ENCODE peak calls at places on chromosomes 6 and 20, in nine cellular contexts. One of them, this sample, is unnamed. For H3K4me1, the result is how much of the 10 kb centered on the place peaks cover.

GRCh38 chr6:169131356-169131755 is 122.3 kb downstream of the THBS2 start:
- DNase-seq in CD8-positive, alpha-beta memory T cell: no peak
- DNase-seq in tibial nerve: no peak
- DNase-seq in kidney: no peak
- DNase-seq in cardiac muscle cell: no peak
- DNase-seq in psoas muscle: no peak
- DNase-seq in ovary: no peak
- DNase-seq in A673: no peak
- DNase-seq in lung: no peak
- DNase-seq in this sample: no peak

GRCh38 chr6:121223212-121223611 is 111.1 kb downstream of the TBC1D32 start:
- DNase-seq in CD8-positive, alpha-beta memory T cell: no peak
- DNase-seq in tibial nerve: no peak
- DNase-seq in kidney: no peak
- DNase-seq in cardiac muscle cell: no peak
- DNase-seq in psoas muscle: no peak
- DNase-seq in ovary: no peak
- DNase-seq in A673: no peak
- DNase-seq in lung: no peak
- DNase-seq in this sample: no peak

GRCh38 chr6:15088904-15089568 is 156.8 kb upstream of the JARID2 start:
- DNase-seq in CD8-positive, alpha-beta memory T cell: no peak
- DNase-seq in tibial nerve: no peak
- DNase-seq in kidney: no peak
- DNase-seq in cardiac muscle cell: no peak
- DNase-seq in psoas muscle: no peak
- DNase-seq in ovary: no peak
- DNase-seq in A673: no peak
- DNase-seq in lung: no peak
- DNase-seq in this sample: no peak

GRCh38 chr20:46199198-46199597 is 81.1 kb downstream of the CD40 start:
- DNase-seq in CD8-positive, alpha-beta memory T cell: no peak
- DNase-seq in tibial nerve: no peak
- DNase-seq in kidney: no peak
- DNase-seq in cardiac muscle cell: peak
- DNase-seq in psoas muscle: no peak
- DNase-seq in ovary: no peak
- DNase-seq in A673: peak
- DNase-seq in lung: no peak
- DNase-seq in this sample: no peak

GRCh38 chr20:3747471-3747870 is 15.0 kb downstream of the HSPA12B start:
- DNase-seq in CD8-positive, alpha-beta memory T cell: no peak
- DNase-seq in tibial nerve: no peak
- DNase-seq in kidney: no peak
- DNase-seq in cardiac muscle cell: no peak
- DNase-seq in psoas muscle: no peak
- DNase-seq in ovary: no peak
- DNase-seq in A673: no peak
- DNase-seq in lung: no peak
- DNase-seq in this sample: no peak

GRCh38 chr6:11245406-11245990 is 13.0 kb upstream of the NEDD9 start:
- DNase-seq in CD8-positive, alpha-beta memory T cell: no peak
- DNase-seq in tibial nerve: no peak
- DNase-seq in kidney: no peak
- DNase-seq in cardiac muscle cell: no peak
- DNase-seq in psoas muscle: no peak
- DNase-seq in ovary: no peak
- DNase-seq in A673: no peak
- DNase-seq in lung: no peak
- DNase-seq in this sample: no peak

GRCh38 chr6:160789263-160790027 is 87.4 kb downstream of the PLG start:
- DNase-seq in CD8-positive, alpha-beta memory T cell: no peak
- DNase-seq in tibial nerve: no peak
- DNase-seq in kidney: no peak
- DNase-seq in cardiac muscle cell: no peak
- DNase-seq in psoas muscle: no peak
- DNase-seq in ovary: no peak
- DNase-seq in A673: no peak
- DNase-seq in lung: no peak
- DNase-seq in this sample: peak

GRCh38 chr6:20454201-20454824 is 52.6 kb downstream of the E2F3 start:
- DNase-seq in CD8-positive, alpha-beta memory T cell: peak
- DNase-seq in tibial nerve: no peak
- DNase-seq in kidney: no peak
- DNase-seq in cardiac muscle cell: no peak
- DNase-seq in psoas muscle: no peak
- DNase-seq in ovary: no peak
- DNase-seq in A673: no peak
- DNase-seq in lung: no peak
- DNase-seq in this sample: no peak

GRCh38 chr6:92497281-92497680 is 922.1 kb downstream of the EPHA7 start:
- DNase-seq in CD8-positive, alpha-beta memory T cell: no peak
- DNase-seq in tibial nerve: no peak
- DNase-seq in kidney: no peak
- DNase-seq in cardiac muscle cell: no peak
- DNase-seq in psoas muscle: no peak
- DNase-seq in ovary: no peak
- DNase-seq in A673: no peak
- DNase-seq in lung: no peak
- DNase-seq in this sample: no peak

GRCh38 chr6:5151955-5152401 is 66.8 kb downstream of the PPP1R3G start:
- DNase-seq in CD8-positive, alpha-beta memory T cell: no peak
- DNase-seq in tibial nerve: no peak
- DNase-seq in kidney: no peak
- DNase-seq in cardiac muscle cell: no peak
- DNase-seq in psoas muscle: no peak
- DNase-seq in ovary: no peak
- DNase-seq in A673: no peak
- DNase-seq in lung: no peak
- DNase-seq in this sample: no peak

GRCh38 chr6:155254139-155254538 is 9.7 kb upstream of the CLDN20 start:
- DNase-seq in CD8-positive, alpha-beta memory T cell: no peak
- DNase-seq in tibial nerve: no peak
- DNase-seq in kidney: no peak
- DNase-seq in cardiac muscle cell: no peak
- DNase-seq in psoas muscle: no peak
- DNase-seq in ovary: no peak
- DNase-seq in A673: no peak
- DNase-seq in lung: no peak
- DNase-seq in this sample: no peak

GRCh38 chr20:21048841-21049273 is 57.3 kb downstream of the LINC00237 start:
- DNase-seq in CD8-positive, alpha-beta memory T cell: peak
- DNase-seq in tibial nerve: no peak
- DNase-seq in kidney: no peak
- DNase-seq in cardiac muscle cell: peak
- DNase-seq in psoas muscle: peak
- DNase-seq in ovary: no peak
- DNase-seq in A673: peak
- DNase-seq in lung: no peak
- DNase-seq in this sample: peak

GRCh38 chr20:36542019-36542488 is 735 bp downstream of the MYL9 start:
- DNase-seq in CD8-positive, alpha-beta memory T cell: no peak
- DNase-seq in tibial nerve: no peak
- DNase-seq in kidney: no peak
- DNase-seq in cardiac muscle cell: peak
- DNase-seq in psoas muscle: peak
- DNase-seq in ovary: peak
- DNase-seq in A673: no peak
- DNase-seq in lung: no peak
- DNase-seq in this sample: no peak

GRCh38 chr6:52670502-52671409 is at the start of gene TMEM14A:
- DNase-seq in CD8-positive, alpha-beta memory T cell: peak
- DNase-seq in tibial nerve: peak
- DNase-seq in kidney: peak
- DNase-seq in cardiac muscle cell: peak
- DNase-seq in psoas muscle: peak
- DNase-seq in ovary: peak
- DNase-seq in A673: peak
- DNase-seq in lung: peak
- DNase-seq in this sample: peak

GRCh38 chr6:54267798-54268197 is 40.4 kb upstream of the TINAG start:
- DNase-seq in CD8-positive, alpha-beta memory T cell: no peak
- DNase-seq in tibial nerve: no peak
- DNase-seq in kidney: no peak
- DNase-seq in cardiac muscle cell: peak
- DNase-seq in psoas muscle: no peak
- DNase-seq in ovary: no peak
- DNase-seq in A673: peak
- DNase-seq in lung: peak
- DNase-seq in this sample: no peak

GRCh38 chr6:56382416-56382940 is 135.1 kb upstream of the COL21A1 start:
- DNase-seq in CD8-positive, alpha-beta memory T cell: no peak
- DNase-seq in tibial nerve: no peak
- DNase-seq in kidney: no peak
- DNase-seq in cardiac muscle cell: no peak
- DNase-seq in psoas muscle: no peak
- DNase-seq in ovary: no peak
- DNase-seq in A673: no peak
- DNase-seq in lung: no peak
- DNase-seq in this sample: no peak

GRCh38 chr20:50338479-50339195 is 148.0 kb downstream of the CEBPB start:
- DNase-seq in CD8-positive, alpha-beta memory T cell: peak
- DNase-seq in tibial nerve: no peak
- DNase-seq in kidney: no peak
- DNase-seq in cardiac muscle cell: peak
- DNase-seq in psoas muscle: no peak
- DNase-seq in ovary: no peak
- DNase-seq in A673: no peak
- DNase-seq in lung: no peak
- DNase-seq in this sample: no peak

DNA sequence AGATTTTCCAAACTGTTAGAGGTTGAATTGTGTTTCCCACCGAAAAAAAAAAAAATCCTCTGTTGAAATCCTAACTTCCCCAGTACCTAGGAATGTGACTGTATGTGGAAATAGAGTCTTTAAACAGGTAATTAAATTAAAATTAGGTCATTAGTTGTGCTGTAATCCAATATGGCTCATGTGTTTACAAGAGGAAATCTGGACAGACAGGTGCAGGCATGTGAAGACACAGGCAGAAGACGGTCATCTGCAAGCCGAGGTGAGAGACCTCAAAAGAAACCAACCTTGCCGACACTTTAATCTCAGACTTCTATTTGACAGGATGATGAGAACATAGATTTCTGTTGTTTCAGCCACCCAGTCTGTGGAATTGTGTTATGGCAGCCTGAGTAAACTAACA is 28.6 kb upstream of the EZR start:
- DNase-seq in CD8-positive, alpha-beta memory T cell: no peak
- DNase-seq in tibial nerve: no peak
- DNase-seq in kidney: no peak
- DNase-seq in cardiac muscle cell: no peak
- DNase-seq in psoas muscle: no peak
- DNase-seq in ovary: no peak
- DNase-seq in A673: no peak
- DNase-seq in lung: no peak
- DNase-seq in this sample: no peak
- H3K4me3 ChIP-seq in CD8-positive, alpha-beta memory T cell: no peak
- H3K4me3 ChIP-seq in tibial nerve: no peak
- H3K4me3 ChIP-seq in kidney: no peak
- H3K4me3 ChIP-seq in cardiac muscle cell: no peak
- H3K4me3 ChIP-seq in psoas muscle: no peak
- H3K4me3 ChIP-seq in ovary: no peak
- H3K4me3 ChIP-seq in A673: no peak
- H3K4me3 ChIP-seq in lung: no peak
- H3K4me3 ChIP-seq in this sample: no peak

GRCh38 chr6:43669050-43669921 is 18.3 kb downstream of the MRPS18A start:
- DNase-seq in CD8-positive, alpha-beta memory T cell: no peak
- DNase-seq in tibial nerve: peak
- DNase-seq in kidney: no peak
- DNase-seq in cardiac muscle cell: peak
- DNase-seq in psoas muscle: peak
- DNase-seq in ovary: peak
- DNase-seq in A673: no peak
- DNase-seq in lung: no peak
- DNase-seq in this sample: no peak
- H3K4me1 ChIP-seq in CD8-positive, alpha-beta memory T cell: under half
- H3K4me1 ChIP-seq in tibial nerve: half or more
- H3K4me1 ChIP-seq in kidney: under half
- H3K4me1 ChIP-seq in cardiac muscle cell: under half
- H3K4me1 ChIP-seq in psoas muscle: half or more
- H3K4me1 ChIP-seq in ovary: under half
- H3K4me1 ChIP-seq in A673: under half
- H3K4me1 ChIP-seq in lung: under half
- H3K4me1 ChIP-seq in this sample: under half

DNA sequence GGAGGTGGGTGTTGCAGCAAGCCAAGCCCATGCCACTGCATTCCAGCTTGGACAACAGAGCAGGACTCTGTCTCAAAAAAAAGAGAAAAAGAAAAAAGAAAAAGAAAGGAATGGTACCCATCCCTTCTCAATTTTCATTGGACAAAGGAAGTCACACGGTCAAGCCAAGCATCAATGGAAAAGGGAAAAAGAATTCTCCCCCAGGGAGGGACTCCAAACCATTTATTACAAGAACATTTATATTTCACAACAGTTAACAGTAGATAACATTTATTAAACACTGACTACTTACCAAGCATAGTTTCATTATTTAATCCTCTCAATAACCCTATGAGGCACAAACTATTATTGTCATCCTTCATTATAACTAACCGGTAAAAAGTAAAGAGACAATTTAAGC is 6.6 kb upstream of the KIF13A start:
- DNase-seq in CD8-positive, alpha-beta memory T cell: no peak
- DNase-seq in tibial nerve: no peak
- DNase-seq in kidney: no peak
- DNase-seq in cardiac muscle cell: no peak
- DNase-seq in psoas muscle: no peak
- DNase-seq in ovary: no peak
- DNase-seq in A673: no peak
- DNase-seq in lung: no peak
- DNase-seq in this sample: no peak
- H3K27ac ChIP-seq in CD8-positive, alpha-beta memory T cell: no peak
- H3K27ac ChIP-seq in tibial nerve: peak
- H3K27ac ChIP-seq in kidney: no peak
- H3K27ac ChIP-seq in cardiac muscle cell: no peak
- H3K27ac ChIP-seq in psoas muscle: no peak
- H3K27ac ChIP-seq in ovary: no peak
- H3K27ac ChIP-seq in A673: no peak
- H3K27ac ChIP-seq in lung: no peak
- H3K27ac ChIP-seq in this sample: no peak

DNA sequence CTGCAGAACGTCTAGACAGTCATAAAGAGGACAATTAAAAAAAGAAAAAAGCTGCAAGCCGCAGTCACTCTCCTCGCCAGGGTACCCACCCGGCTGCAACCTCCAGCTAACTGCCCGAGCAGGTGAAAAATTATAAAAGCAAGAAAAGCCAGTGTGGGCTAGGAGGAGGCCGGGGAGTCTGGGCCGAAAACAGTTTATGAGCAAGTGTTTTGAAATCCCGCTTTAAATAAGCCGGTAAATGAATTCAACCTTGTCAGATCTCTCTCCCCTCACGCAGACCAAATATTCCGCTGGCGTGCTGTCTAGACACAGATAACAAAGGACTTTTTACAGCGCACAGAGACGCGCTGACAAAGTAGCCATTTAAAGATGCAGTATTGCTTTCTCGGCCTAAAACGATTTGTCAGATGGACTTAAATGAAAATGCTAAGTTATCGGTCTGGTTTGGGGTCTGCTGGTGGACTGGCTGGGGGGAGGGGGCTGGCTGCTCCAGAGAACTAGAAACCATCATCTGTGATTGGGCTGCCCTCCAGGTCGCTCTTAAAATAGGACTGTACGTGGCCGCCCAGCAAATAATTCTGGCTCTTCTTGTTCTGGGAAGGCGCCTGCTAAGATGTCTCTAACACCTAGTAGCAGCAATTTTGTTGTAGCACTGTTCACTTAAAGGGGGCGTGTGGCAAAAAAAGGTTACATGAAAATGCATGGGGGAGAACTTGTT is 24.5 kb downstream of the PMEPA1 start:
- DNase-seq in CD8-positive, alpha-beta memory T cell: no peak
- DNase-seq in tibial nerve: no peak
- DNase-seq in kidney: no peak
- DNase-seq in cardiac muscle cell: no peak
- DNase-seq in psoas muscle: no peak
- DNase-seq in ovary: no peak
- DNase-seq in A673: peak
- DNase-seq in lung: no peak
- DNase-seq in this sample: no peak
- H3K4me3 ChIP-seq in CD8-positive, alpha-beta memory T cell: no peak
- H3K4me3 ChIP-seq in tibial nerve: no peak
- H3K4me3 ChIP-seq in kidney: no peak
- H3K4me3 ChIP-seq in cardiac muscle cell: no peak
- H3K4me3 ChIP-seq in psoas muscle: no peak
- H3K4me3 ChIP-seq in ovary: no peak
- H3K4me3 ChIP-seq in A673: no peak
- H3K4me3 ChIP-seq in lung: no peak
- H3K4me3 ChIP-seq in this sample: no peak

This sample was measured in effector memory CD4-positive, alpha-beta T cell.